ENCODE peak calls at places on chromosomes 7 and 10, in five cellular contexts. U is ELR; G is stimulated activated CD8-positive, alpha-beta memory T cell treated with anti-CD3 and anti-CD28 coated beads, Interleukin-12 subunit alpha, Interleukin-12 subunit beta, amount 100 ng/mL, for 1 hour; T is caudate nucleus; O is stimulated activated CD4-positive, alpha-beta T cell treated with anti-CD3 and anti-CD28 coated beads, Interleukin-2, amount 100 ng/mL, for 24 hours. H is an unnamed sample.
A peak's percentile ranks its signal among the peaks of the same experiment; 100 is the strongest.

GRCh38 chr7:118372530-118372929 is 148.0 kb downstream of the ANKRD7 start:
- DNase-seq in U (no peak), G (no peak), T (no peak), O (no peak), H (no peak)

GRCh38 chr10:59942556-59942955 is 36.2 kb upstream of the CCDC6 start:
- DNase-seq in U (no peak), G (no peak), T (no peak), O (no peak), H (no peak)

GRCh38 chr10:95426482-95426881 is 134.7 kb downstream of the SORBS1 start:
- DNase-seq in U (no peak), G (no peak), T (no peak), O (no peak), H (no peak)

GRCh38 chr7:23687011-23687410 is 7.0 kb downstream of the FAM221A start:
- DNase-seq in U (peak; percentile 3), G (no peak), T (no peak), O (no peak), H (no peak)

GRCh38 chr7:99005776-99006175 is 127.4 kb downstream of the TRRAP start:
- DNase-seq in U (no peak), G (no peak), T (no peak), O (peak; percentile 6), H (no peak)

GRCh38 chr10:12724782-12725579 is 276.5 kb downstream of the CCDC3 start:
- DNase-seq in U (no peak), G (no peak), T (no peak), O (no peak), H (no peak)

GRCh38 chr10:113965077-113965476 is 78.6 kb upstream of the ADRB1 start:
- DNase-seq in U (no peak), G (no peak), T (no peak), O (no peak), H (no peak)

GRCh38 chr10:114868801-114869200 is 47.2 kb downstream of the FHIP2A start:
- DNase-seq in U (peak; percentile 68), G (no peak), T (no peak), O (no peak), H (no peak)

GRCh38 chr10:89916481-89916880 is 215.1 kb downstream of the KIF20B start:
- DNase-seq in U (peak; percentile 39), G (no peak), T (no peak), O (no peak), H (no peak)

GRCh38 chr7:110309941-110310340 is 781.0 kb upstream of the LRRN3 start:
- DNase-seq in U (peak; percentile 43), G (no peak), T (no peak), O (no peak), H (no peak)

GRCh38 chr7:23456093-23456492 is 14.2 kb downstream of the IGF2BP3 start:
- DNase-seq in U (no peak), G (no peak), T (no peak), O (no peak), H (no peak)